ENCODE peak calls at places on chromosomes 11 and 22, in four cellular contexts. N is NCI-H2107, F is NCI-H446, M is right atrium auricular region. J is an unnamed sample.

GRCh38 chr11:116686891-116687290 is 85.9 kb downstream of the BUD13 start:
- DNase-seq in N (no peak), M (peak), F (no peak), J (no peak)

GRCh38 chr11:69425895-69426544 is 55.4 kb upstream of the LINC01488 start:
- DNase-seq in F (no peak), N (no peak), M (no peak), J (no peak)

GRCh38 chr11:75388386-75389275 is 10.7 kb upstream of the RPS3 start:
- DNase-seq in F (peak), M (peak), N (peak), J (peak)

GRCh38 chr22:47406896-47407295 is 644.4 kb downstream of the TBC1D22A start:
- DNase-seq in N (no peak), M (no peak), F (no peak), J (no peak)

GRCh38 chr22:19656541-19657251 is 57.6 kb upstream of the SEPTIN5 start:
- DNase-seq in M (no peak), N (no peak), F (no peak), J (no peak)

GRCh38 chr11:110710520-110711381 is 1.5 kb downstream of the ARHGAP20 start:
- DNase-seq in N (peak), M (no peak), F (peak), J (no peak)

GRCh38 chr11:126340960-126341709 is 14.4 kb upstream of the ST3GAL4 start:
- DNase-seq in N (no peak), F (no peak), M (no peak), J (no peak)

GRCh38 chr11:95138448-95138847 is 48.8 kb downstream of the ENDOD1 start:
- DNase-seq in N (no peak), F (peak), M (no peak), J (no peak)

GRCh38 chr11:120125005-120125404 is 12.9 kb downstream of the TRIM29 start:
- DNase-seq in F (no peak), N (no peak), M (no peak), J (no peak)

GRCh38 chr11:17516551-17517150 is 27.6 kb downstream of the USH1C start:
- DNase-seq in F (no peak), N (no peak), M (no peak), J (no peak)

GRCh38 chr11:66020618-66021357 is 5.5 kb downstream of the CATSPER1 start:
- DNase-seq in M (no peak), F (no peak), N (no peak), J (no peak)

J was measured in astrocyte of the cerebellum.